ENCODE peak calls at places on chromosomes 2 and 18, in four cellular contexts. B is IMR-90, A is fibroblast of lung, K is neural progenitor cell. J is an unnamed sample. For H3K4me1 and H3K9me3, the result is how much of the 10 kb centered on the place peaks cover.

GRCh38 chr2:226489765-226490164 is 309.9 kb downstream of the IRS1 start:
- DNase-seq in K (no peak), A (peak), B (peak), J (no peak)

GRCh38 chr2:145159676-145160075 is 639.8 kb upstream of the ZEB2 start:
- DNase-seq in A (no peak), K (no peak), B (no peak), J (no peak)

GRCh38 chr2:20999906-21000645 is 43.8 kb downstream of the APOB start:
- DNase-seq in A (no peak), K (no peak), B (no peak), J (no peak)

GRCh38 chr2:239445771-239446524 is 45.1 kb upstream of the HDAC4 start:
- DNase-seq in K (no peak), B (no peak), A (peak), J (peak)

GRCh38 chr2:241391892-241392665 is 36.0 kb downstream of the FARP2 start:
- DNase-seq in B (peak), K (peak), A (no peak), J (peak)

GRCh38 chr2:40004336-40004735 is 225.3 kb upstream of the THUMPD2 start:
- DNase-seq in B (peak), K (no peak), A (peak), J (no peak)

GRCh38 chr18:77148289-77148688 is 15.7 kb upstream of the MBP start:
- DNase-seq in K (no peak), B (no peak), A (no peak), J (no peak)

GRCh38 chr2:239319261-239319661 is 81.6 kb downstream of the HDAC4 start:
- DNase-seq in A (no peak), B (peak), K (no peak), J (peak)

GRCh38 chr18:37395138-37395537 is 170.5 kb downstream of the CELF4 start:
- DNase-seq in B (no peak), A (no peak), K (no peak), J (no peak)

GRCh38 chr2:209933499-209934458 is 68.7 kb upstream of the RPE start:
- DNase-seq in K (no peak), B (peak), A (peak), J (no peak)

GRCh38 chr18:45749918-45750689 is 26.1 kb downstream of the SLC14A1 start:
- DNase-seq in K (no peak), A (no peak), B (peak), J (no peak)

GRCh38 chr2:43086451-43087221 is 139.8 kb downstream of the ZFP36L2 start:
- DNase-seq in B (peak), A (peak), K (peak), J (peak)

DNA sequence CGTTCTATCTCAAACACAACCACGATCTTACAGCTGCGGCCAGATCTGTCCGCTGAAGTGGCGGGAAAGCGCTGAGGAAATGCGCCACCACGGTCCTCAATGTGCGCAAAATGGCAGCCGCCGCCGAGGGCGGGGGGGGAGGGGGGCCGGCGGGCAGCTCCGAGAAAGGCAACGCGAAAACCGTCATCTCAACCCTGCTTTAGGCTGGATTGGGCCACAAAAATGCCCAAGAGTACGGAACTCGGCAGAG is 443 bp downstream of the SRSF7 start:
- DNase-seq in A (peak), B (no peak), K (peak), J (peak)
- H3K4me1 ChIP-seq in A (under half), B (under half), K (under half), J (under half)

GRCh38 chr2:181054843-181055242 is 74.4 kb downstream of the UBE2E3 start:
- DNase-seq in B (peak), K (no peak), A (no peak), J (no peak)

GRCh38 chr2:181063696-181064095 is 83.3 kb downstream of the UBE2E3 start:
- DNase-seq in B (peak), K (no peak), A (no peak), J (no peak)

GRCh38 chr2:181054256-181054655 is 73.9 kb downstream of the UBE2E3 start:
- DNase-seq in B (no peak), K (no peak), A (no peak), J (no peak)

GRCh38 chr2:181058378-181059269 is 78.2 kb downstream of the UBE2E3 start:
- DNase-seq in A (no peak), B (peak), K (peak), J (no peak)
- TF ChIP-seq CTCF in A (peak), B (peak), K (peak), J (no peak)

GRCh38 chr18:78686976-78687685 is 292.5 kb upstream of the SALL3 start:
- DNase-seq in B (no peak), A (no peak), K (no peak), J (no peak)
- H3K9me3 ChIP-seq in B (under half), A (under half), K (under half), J (under half)

DNA sequence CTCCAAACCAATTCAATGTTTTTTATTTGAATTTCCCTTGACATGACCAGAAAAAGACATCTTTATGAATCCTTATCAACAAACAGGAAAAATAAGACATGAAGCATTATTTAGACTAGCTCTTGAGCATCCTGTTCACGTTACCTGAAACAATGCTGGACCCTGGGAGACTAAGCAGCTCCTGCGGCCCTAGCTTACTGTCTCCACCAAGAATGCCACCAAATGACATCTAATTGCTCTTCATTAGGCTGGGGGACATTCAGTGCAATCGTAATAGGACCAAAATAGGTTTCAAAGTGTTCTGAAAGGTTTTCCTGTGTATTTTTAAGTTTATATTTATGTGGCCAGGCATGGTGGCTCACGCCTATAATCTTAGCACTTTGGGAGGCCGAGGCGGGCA is 25.5 kb downstream of the NFE2L2 start:
- DNase-seq in K (no peak), B (no peak), A (no peak), J (no peak)
- H3K4me1 ChIP-seq in K (under half), B (under half), A (under half), J (under half)

DNA sequence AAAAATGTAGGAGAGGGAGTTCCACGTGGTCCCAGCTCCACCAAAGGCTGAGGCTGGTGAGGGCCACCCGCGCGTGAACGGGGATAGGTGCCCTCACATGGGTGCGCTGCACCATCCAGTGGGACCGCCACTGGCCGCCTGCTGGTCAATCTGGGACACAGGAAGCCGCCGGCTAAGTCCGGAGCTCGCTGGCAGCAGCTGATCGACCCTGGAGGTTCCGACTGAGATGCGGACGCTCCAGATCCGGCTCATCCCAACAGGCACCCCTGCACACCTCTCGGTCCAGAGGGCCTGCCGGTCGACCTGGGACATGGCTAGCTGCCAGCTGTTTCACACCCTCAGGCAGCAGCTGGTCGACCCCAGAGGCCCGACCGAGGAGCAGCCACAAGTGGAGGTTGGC is 116.5 kb upstream of the ANKRD30BL start:
- DNase-seq in B (no peak), A (no peak), K (no peak), J (no peak)
- TF ChIP-seq CTCF in B (no peak), A (no peak), K (no peak), J (no peak)

GRCh38 chr2:67103161-67103560 is 294.0 kb upstream of the ETAA1 start:
- DNase-seq in A (no peak), K (no peak), B (no peak), J (no peak)

DNA sequence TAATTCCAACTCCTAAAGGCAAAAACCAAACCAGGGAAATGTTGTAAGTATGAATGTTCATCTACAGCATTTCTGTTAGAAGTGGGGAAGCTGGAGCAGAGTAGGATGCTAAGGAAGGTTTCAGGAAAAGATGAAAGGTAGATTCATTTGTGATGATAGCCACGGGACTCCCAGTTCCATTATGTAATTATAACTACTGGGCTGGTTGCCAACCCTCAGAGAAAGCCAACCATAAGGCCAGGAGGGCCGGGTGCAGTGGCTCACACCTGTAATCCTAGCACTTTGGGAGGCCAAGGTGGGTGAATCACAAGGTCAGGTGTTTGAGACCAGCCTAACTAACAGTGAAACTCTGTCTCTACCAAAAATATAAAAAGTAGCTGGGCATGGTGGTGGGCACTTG is 288.9 kb upstream of the ETAA1 start:
- DNase-seq in K (no peak), B (no peak), A (no peak), J (no peak)
- H3K9me3 ChIP-seq in K (under half), B (under half), A (under half), J (under half)